ENCODE peak calls at places on chromosome 10, in five cellular contexts. G, Z, R, U and X are unnamed samples.

GRCh38 chr10:86022906-86023305 is 343.7 kb downstream of the GRID1 start:
- DNase-seq in G (no peak), Z (no peak), R (no peak), U (no peak), X (no peak)

GRCh38 chr10:17109475-17110207 is 20.0 kb downstream of the CUBN start:
- DNase-seq in G (no peak), Z (no peak), R (no peak), U (no peak), X (no peak)

GRCh38 chr10:17348111-17349008 is 106.0 kb downstream of the ST8SIA6 start:
- DNase-seq in G (peak; percentile 6), Z (peak; percentile 51), R (no peak), U (no peak), X (no peak)

GRCh38 chr10:73246322-73246782 is 703 bp downstream of the DNAJC9 start:
- DNase-seq in G (no peak), Z (no peak), R (no peak), U (no peak), X (no peak)

GRCh38 chr10:57621466-57621865 is 646.2 kb downstream of the IPMK start:
- DNase-seq in G (no peak), Z (no peak), R (no peak), U (no peak), X (no peak)

GRCh38 chr10:14302035-14302434 is 28.7 kb downstream of the FRMD4A start:
- DNase-seq in G (no peak), Z (no peak), R (no peak), U (no peak), X (no peak)

GRCh38 chr10:132175907-132176581 is 10.7 kb upstream of the DPYSL4 start:
- DNase-seq in G (peak; percentile 73), Z (peak; percentile 27), R (peak; percentile 62), U (no peak), X (peak; percentile 63)

GRCh38 chr10:103691723-103692380 is 163.5 kb downstream of the SH3PXD2A start:
- DNase-seq in G (no peak), Z (no peak), R (no peak), U (no peak), X (no peak)